ENCODE peak calls at places on chromosomes 11 and 22, in six cellular contexts. Y, C, A, L, P and V are unnamed samples.

GRCh38 chr11:27904358-27905055 is 203.4 kb downstream of the KIF18A start:
- DNase-seq in P (no peak), A (peak), L (no peak), C (no peak), Y (no peak), V (no peak)

GRCh38 chr11:112841719-112842118 is 119.5 kb upstream of the NCAM1 start:
- DNase-seq in P (no peak), A (no peak), L (no peak), Y (no peak), C (no peak), V (no peak)

GRCh38 chr11:90805172-90805571 is 582.3 kb upstream of the CHORDC1 start:
- DNase-seq in Y (no peak), A (no peak), C (no peak), L (no peak), P (no peak), V (no peak)

GRCh38 chr11:19714093-19714386 is 1.4 kb downstream of the NAV2 start:
- DNase-seq in P (no peak), L (no peak), A (no peak), C (peak), Y (peak), V (no peak)

GRCh38 chr11:88175004-88175706 is at the start of gene RAB38:
- DNase-seq in P (no peak), Y (peak), C (no peak), A (no peak), L (peak), V (peak)

GRCh38 chr22:31650391-31650790 is 11.6 kb downstream of the PISD start:
- DNase-seq in Y (no peak), A (peak), C (no peak), P (no peak), L (no peak), V (no peak)

GRCh38 chr22:20475115-20475436 is 20.5 kb downstream of the KLHL22 start:
- DNase-seq in P (no peak), A (no peak), Y (no peak), L (no peak), C (no peak), V (no peak)

GRCh38 chr11:111405551-111405950 is 26.5 kb upstream of the POU2AF1 start:
- DNase-seq in A (no peak), Y (no peak), P (no peak), L (no peak), C (no peak), V (no peak)

GRCh38 chr22:46770726-46771125 is 8.3 kb downstream of the TBC1D22A start:
- DNase-seq in C (no peak), Y (no peak), P (no peak), A (no peak), L (no peak), V (no peak)

GRCh38 chr11:33507967-33508366 is 192.7 kb downstream of the C11orf91 start:
- DNase-seq in L (no peak), C (no peak), Y (no peak), P (no peak), A (peak), V (no peak)

GRCh38 chr11:91859666-91860065 is 365.0 kb upstream of the FAT3 start:
- DNase-seq in P (no peak), A (no peak), L (no peak), C (no peak), Y (no peak), V (no peak)